ENCODE peak calls at places on chromosomes 11 and 22, in six cellular contexts. One of them, this sample, is unnamed.

GRCh38 chr11:78037056-78037455 is 14.0 kb upstream of the KCTD14 start:
- DNase-seq in NCI-H748 treated with DMSO at 0.1 percent for 48 hours: no peak
- DNase-seq in SW480: no peak
- DNase-seq in brain pericyte: no peak
- DNase-seq in fibroblast of mammary gland: no peak
- DNase-seq in endothelial cell: no peak
- DNase-seq in this sample: no peak

GRCh38 chr11:116373545-116373944 is 399.2 kb downstream of the BUD13 start:
- DNase-seq in NCI-H748 treated with DMSO at 0.1 percent for 48 hours: no peak
- DNase-seq in SW480: no peak
- DNase-seq in brain pericyte: no peak
- DNase-seq in fibroblast of mammary gland: no peak
- DNase-seq in endothelial cell: no peak
- DNase-seq in this sample: no peak

GRCh38 chr11:125952973-125953372 is 7.1 kb downstream of the VSIG10L2 start:
- DNase-seq in NCI-H748 treated with DMSO at 0.1 percent for 48 hours: no peak
- DNase-seq in SW480: no peak
- DNase-seq in brain pericyte: no peak
- DNase-seq in fibroblast of mammary gland: peak; percentile 15
- DNase-seq in endothelial cell: no peak
- DNase-seq in this sample: no peak

GRCh38 chr22:46769191-46769675 is 6.8 kb downstream of the TBC1D22A start:
- DNase-seq in NCI-H748 treated with DMSO at 0.1 percent for 48 hours: no peak
- DNase-seq in SW480: peak; percentile 22
- DNase-seq in brain pericyte: no peak
- DNase-seq in fibroblast of mammary gland: no peak
- DNase-seq in endothelial cell: no peak
- DNase-seq in this sample: no peak

GRCh38 chr11:75334976-75335375 is 16.5 kb downstream of the ARRB1 start:
- DNase-seq in NCI-H748 treated with DMSO at 0.1 percent for 48 hours: no peak
- DNase-seq in SW480: no peak
- DNase-seq in brain pericyte: no peak
- DNase-seq in fibroblast of mammary gland: no peak
- DNase-seq in endothelial cell: no peak
- DNase-seq in this sample: no peak

GRCh38 chr11:14583252-14584105 is 60.1 kb upstream of the PDE3B start:
- DNase-seq in NCI-H748 treated with DMSO at 0.1 percent for 48 hours: no peak
- DNase-seq in SW480: no peak
- DNase-seq in brain pericyte: no peak
- DNase-seq in fibroblast of mammary gland: no peak
- DNase-seq in endothelial cell: no peak
- DNase-seq in this sample: no peak

GRCh38 chr11:297666-298405 is 1.5 kb downstream of the IFITM5 start:
- DNase-seq in NCI-H748 treated with DMSO at 0.1 percent for 48 hours: no peak
- DNase-seq in SW480: peak; percentile 92
- DNase-seq in brain pericyte: no peak
- DNase-seq in fibroblast of mammary gland: peak; percentile 46
- DNase-seq in endothelial cell: no peak
- DNase-seq in this sample: peak; percentile 55

GRCh38 chr22:36274547-36274946 is 21.6 kb downstream of the APOL1 start:
- DNase-seq in NCI-H748 treated with DMSO at 0.1 percent for 48 hours: no peak
- DNase-seq in SW480: no peak
- DNase-seq in brain pericyte: no peak
- DNase-seq in fibroblast of mammary gland: no peak
- DNase-seq in endothelial cell: no peak
- DNase-seq in this sample: no peak

GRCh38 chr11:68528630-68529029 is 68.1 kb downstream of the PPP6R3 start:
- DNase-seq in NCI-H748 treated with DMSO at 0.1 percent for 48 hours: no peak
- DNase-seq in SW480: no peak
- DNase-seq in brain pericyte: no peak
- DNase-seq in fibroblast of mammary gland: no peak
- DNase-seq in endothelial cell: no peak
- DNase-seq in this sample: no peak

GRCh38 chr11:12413141-12414055 is 36.0 kb downstream of the PARVA start:
- DNase-seq in NCI-H748 treated with DMSO at 0.1 percent for 48 hours: no peak
- DNase-seq in SW480: no peak
- DNase-seq in brain pericyte: no peak
- DNase-seq in fibroblast of mammary gland: no peak
- DNase-seq in endothelial cell: no peak
- DNase-seq in this sample: no peak

GRCh38 chr22:19478466-19479357 is at the start of gene UFD1:
- DNase-seq in NCI-H748 treated with DMSO at 0.1 percent for 48 hours: peak; percentile 81
- DNase-seq in SW480: peak; percentile 76
- DNase-seq in brain pericyte: no peak
- DNase-seq in fibroblast of mammary gland: peak; percentile 72
- DNase-seq in endothelial cell: peak; percentile 74
- DNase-seq in this sample: peak; percentile 71

GRCh38 chr11:123072279-123072678 is 10.3 kb upstream of the HSPA8 start:
- DNase-seq in NCI-H748 treated with DMSO at 0.1 percent for 48 hours: no peak
- DNase-seq in SW480: no peak
- DNase-seq in brain pericyte: no peak
- DNase-seq in fibroblast of mammary gland: no peak
- DNase-seq in endothelial cell: no peak
- DNase-seq in this sample: no peak

GRCh38 chr11:19093976-19094375 is 23.0 kb upstream of the ZDHHC13 start:
- DNase-seq in NCI-H748 treated with DMSO at 0.1 percent for 48 hours: no peak
- DNase-seq in SW480: peak; percentile 73
- DNase-seq in brain pericyte: no peak
- DNase-seq in fibroblast of mammary gland: peak; percentile 32
- DNase-seq in endothelial cell: no peak
- DNase-seq in this sample: no peak

GRCh38 chr22:49803667-49804375 is 23.9 kb downstream of the BRD1 start:
- DNase-seq in NCI-H748 treated with DMSO at 0.1 percent for 48 hours: no peak
- DNase-seq in SW480: no peak
- DNase-seq in brain pericyte: no peak
- DNase-seq in fibroblast of mammary gland: no peak
- DNase-seq in endothelial cell: no peak
- DNase-seq in this sample: no peak

GRCh38 chr11:2698386-2699184 is 1.2 kb downstream of the KCNQ1OT1 start:
- DNase-seq in NCI-H748 treated with DMSO at 0.1 percent for 48 hours: no peak
- DNase-seq in SW480: peak; percentile 22
- DNase-seq in brain pericyte: no peak
- DNase-seq in fibroblast of mammary gland: peak; percentile 14
- DNase-seq in endothelial cell: no peak
- DNase-seq in this sample: peak; percentile 14

GRCh38 chr11:92651159-92651558 is 318.3 kb upstream of the MTNR1B start:
- DNase-seq in NCI-H748 treated with DMSO at 0.1 percent for 48 hours: no peak
- DNase-seq in SW480: no peak
- DNase-seq in brain pericyte: no peak
- DNase-seq in fibroblast of mammary gland: no peak
- DNase-seq in endothelial cell: no peak
- DNase-seq in this sample: no peak

GRCh38 chr11:81596709-81597108 is 1137.0 kb downstream of the FAM181B start:
- DNase-seq in NCI-H748 treated with DMSO at 0.1 percent for 48 hours: peak; percentile 2
- DNase-seq in SW480: no peak
- DNase-seq in brain pericyte: peak; percentile 6
- DNase-seq in fibroblast of mammary gland: no peak
- DNase-seq in endothelial cell: no peak
- DNase-seq in this sample: no peak

GRCh38 chr11:95363710-95364109 is 132.7 kb upstream of the SESN3 start:
- DNase-seq in NCI-H748 treated with DMSO at 0.1 percent for 48 hours: peak; percentile 40
- DNase-seq in SW480: no peak
- DNase-seq in brain pericyte: no peak
- DNase-seq in fibroblast of mammary gland: no peak
- DNase-seq in endothelial cell: no peak
- DNase-seq in this sample: no peak

GRCh38 chr11:64181506-64182411 is 4.2 kb upstream of the STIP1 start:
- DNase-seq in NCI-H748 treated with DMSO at 0.1 percent for 48 hours: no peak
- DNase-seq in SW480: peak; percentile 91
- DNase-seq in brain pericyte: peak; percentile 66
- DNase-seq in fibroblast of mammary gland: peak; percentile 92
- DNase-seq in endothelial cell: peak; percentile 55
- DNase-seq in this sample: peak; percentile 97

GRCh38 chr11:103241574-103241973 is 132.3 kb downstream of the DYNC2H1 start:
- DNase-seq in NCI-H748 treated with DMSO at 0.1 percent for 48 hours: no peak
- DNase-seq in SW480: no peak
- DNase-seq in brain pericyte: no peak
- DNase-seq in fibroblast of mammary gland: no peak
- DNase-seq in endothelial cell: no peak
- DNase-seq in this sample: no peak

GRCh38 chr22:41429232-41429945 is 17.2 kb downstream of the TOB2 start:
- DNase-seq in NCI-H748 treated with DMSO at 0.1 percent for 48 hours: no peak
- DNase-seq in SW480: no peak
- DNase-seq in brain pericyte: no peak
- DNase-seq in fibroblast of mammary gland: no peak
- DNase-seq in endothelial cell: no peak
- DNase-seq in this sample: no peak

GRCh38 chr11:128472128-128473110 is 114.9 kb downstream of the ETS1 start:
- DNase-seq in NCI-H748 treated with DMSO at 0.1 percent for 48 hours: no peak
- DNase-seq in SW480: peak; percentile 18
- DNase-seq in brain pericyte: no peak
- DNase-seq in fibroblast of mammary gland: peak; percentile 84
- DNase-seq in endothelial cell: no peak
- DNase-seq in this sample: no peak

GRCh38 chr11:8258289-8258688 is 5.4 kb downstream of the LMO1 start:
- DNase-seq in NCI-H748 treated with DMSO at 0.1 percent for 48 hours: no peak
- DNase-seq in SW480: no peak
- DNase-seq in brain pericyte: no peak
- DNase-seq in fibroblast of mammary gland: no peak
- DNase-seq in endothelial cell: no peak
- DNase-seq in this sample: peak; percentile 19

GRCh38 chr11:68396526-68396925 is 64.0 kb upstream of the PPP6R3 start:
- DNase-seq in NCI-H748 treated with DMSO at 0.1 percent for 48 hours: no peak
- DNase-seq in SW480: no peak
- DNase-seq in brain pericyte: no peak
- DNase-seq in fibroblast of mammary gland: no peak
- DNase-seq in endothelial cell: no peak
- DNase-seq in this sample: no peak

GRCh38 chr11:59186130-59186594 is 14.2 kb downstream of the DTX4 start:
- DNase-seq in NCI-H748 treated with DMSO at 0.1 percent for 48 hours: no peak
- DNase-seq in SW480: peak; percentile 23
- DNase-seq in brain pericyte: no peak
- DNase-seq in fibroblast of mammary gland: no peak
- DNase-seq in endothelial cell: peak; percentile 53
- DNase-seq in this sample: no peak

GRCh38 chr11:614583-615452 is 932 bp downstream of the IRF7 start:
- DNase-seq in NCI-H748 treated with DMSO at 0.1 percent for 48 hours: no peak
- DNase-seq in SW480: peak; percentile 27
- DNase-seq in brain pericyte: no peak
- DNase-seq in fibroblast of mammary gland: peak; percentile 17
- DNase-seq in endothelial cell: no peak
- DNase-seq in this sample: peak; percentile 68

GRCh38 chr11:103842795-103843194 is 193.6 kb upstream of the DDI1 start:
- DNase-seq in NCI-H748 treated with DMSO at 0.1 percent for 48 hours: no peak
- DNase-seq in SW480: no peak
- DNase-seq in brain pericyte: peak; percentile 50
- DNase-seq in fibroblast of mammary gland: peak; percentile 93
- DNase-seq in endothelial cell: no peak
- DNase-seq in this sample: no peak